ENCODE peak calls at places on chromosome 1, in four cellular contexts. One of them, this sample, is unnamed.
A peak's percentile ranks its signal among the peaks of the same experiment; 100 is the strongest.

GRCh38 chr1:203765029-203765837 is at the start of gene LAX1:
- DNase-seq in OCI-LY7: peak; percentile 95
- DNase-seq in A172: no peak
- DNase-seq in CD8-positive, alpha-beta memory T cell: peak; percentile 88
- DNase-seq in this sample: peak; percentile 25

GRCh38 chr1:185681034-185681633 is 53.1 kb upstream of the HMCN1 start:
- DNase-seq in CD8-positive, alpha-beta memory T cell: no peak
- DNase-seq in A172: peak; percentile 55
- DNase-seq in OCI-LY7: peak; percentile 36
- DNase-seq in this sample: no peak

GRCh38 chr1:147246910-147247655 is 4.6 kb downstream of the CHD1L start:
- DNase-seq in OCI-LY7: peak; percentile 45
- DNase-seq in CD8-positive, alpha-beta memory T cell: no peak
- DNase-seq in A172: no peak
- DNase-seq in this sample: no peak

GRCh38 chr1:244365821-244366220 is 85.9 kb downstream of the ADSS2 start:
- DNase-seq in OCI-LY7: no peak
- DNase-seq in A172: no peak
- DNase-seq in CD8-positive, alpha-beta memory T cell: no peak
- DNase-seq in this sample: no peak

GRCh38 chr1:217539510-217539909 is 91.4 kb downstream of the GPATCH2 start:
- DNase-seq in OCI-LY7: no peak
- DNase-seq in A172: no peak
- DNase-seq in CD8-positive, alpha-beta memory T cell: no peak
- DNase-seq in this sample: no peak

GRCh38 chr1:53049574-53049967 is 12.4 kb upstream of the PODN start:
- DNase-seq in A172: no peak
- DNase-seq in OCI-LY7: no peak
- DNase-seq in CD8-positive, alpha-beta memory T cell: no peak
- DNase-seq in this sample: no peak

GRCh38 chr1:202210370-202210769 is 16.8 kb downstream of the LGR6 start:
- DNase-seq in OCI-LY7: no peak
- DNase-seq in A172: peak; percentile 69
- DNase-seq in CD8-positive, alpha-beta memory T cell: peak; percentile 55
- DNase-seq in this sample: no peak

GRCh38 chr1:234755449-234755863 is 145.5 kb upstream of the IRF2BP2 start:
- DNase-seq in A172: peak; percentile 98
- DNase-seq in OCI-LY7: no peak
- DNase-seq in CD8-positive, alpha-beta memory T cell: no peak
- DNase-seq in this sample: peak; percentile 97

GRCh38 chr1:168979303-168979702 is 127.2 kb upstream of the ATP1B1 start:
- DNase-seq in A172: no peak
- DNase-seq in CD8-positive, alpha-beta memory T cell: no peak
- DNase-seq in OCI-LY7: no peak
- DNase-seq in this sample: no peak

GRCh38 chr1:76229279-76229977 is 154.9 kb downstream of the ST6GALNAC3 start:
- DNase-seq in A172: no peak
- DNase-seq in OCI-LY7: no peak
- DNase-seq in CD8-positive, alpha-beta memory T cell: no peak
- DNase-seq in this sample: no peak

GRCh38 chr1:211468595-211468994 is 23.4 kb downstream of the RD3 start:
- DNase-seq in A172: no peak
- DNase-seq in CD8-positive, alpha-beta memory T cell: no peak
- DNase-seq in OCI-LY7: no peak
- DNase-seq in this sample: peak; percentile 73

GRCh38 chr1:204172404-204173049 is 6.4 kb upstream of the REN start:
- DNase-seq in A172: no peak
- DNase-seq in CD8-positive, alpha-beta memory T cell: no peak
- DNase-seq in OCI-LY7: no peak
- DNase-seq in this sample: no peak

GRCh38 chr1:169584483-169585144 is 1.7 kb downstream of the F5 start:
- DNase-seq in CD8-positive, alpha-beta memory T cell: no peak
- DNase-seq in A172: no peak
- DNase-seq in OCI-LY7: no peak
- DNase-seq in this sample: no peak

GRCh38 chr1:179083031-179083345 is 1.1 kb downstream of the TOR3A start:
- DNase-seq in OCI-LY7: peak; percentile 58
- DNase-seq in A172: no peak
- DNase-seq in CD8-positive, alpha-beta memory T cell: no peak
- DNase-seq in this sample: no peak

GRCh38 chr1:97190326-97190725 is 468.7 kb downstream of the PTBP2 start:
- DNase-seq in OCI-LY7: no peak
- DNase-seq in A172: peak; percentile 11
- DNase-seq in CD8-positive, alpha-beta memory T cell: no peak
- DNase-seq in this sample: no peak

GRCh38 chr1:238710697-238711096 is 675.7 kb upstream of the CHRM3 start:
- DNase-seq in CD8-positive, alpha-beta memory T cell: no peak
- DNase-seq in A172: no peak
- DNase-seq in OCI-LY7: no peak
- DNase-seq in this sample: no peak

GRCh38 chr1:77370588-77371306 is 88.9 kb downstream of the AK5 start:
- DNase-seq in CD8-positive, alpha-beta memory T cell: no peak
- DNase-seq in OCI-LY7: no peak
- DNase-seq in A172: peak; percentile 75
- DNase-seq in this sample: no peak

GRCh38 chr1:15176898-15177665 is 23.5 kb downstream of the TMEM51 start:
- DNase-seq in OCI-LY7: no peak
- DNase-seq in CD8-positive, alpha-beta memory T cell: no peak
- DNase-seq in A172: no peak
- DNase-seq in this sample: peak; percentile 57

This sample was measured in posterior cingulate gyrus.